ENCODE peak calls at places on chromosomes 11 and 22, in four cellular contexts. One of them, this sample, is unnamed.

GRCh38 chr11:64419818-64420485 is 61.0 kb downstream of the RPS6KA4 start:
- DNase-seq in colonic mucosa: no peak
- DNase-seq in lower lobe of right lung: no peak
- DNase-seq in foreskin fibroblast: peak; percentile 14
- DNase-seq in this sample: peak; percentile 13

GRCh38 chr11:503179-503981 is 3.7 kb downstream of the RNH1 start:
- DNase-seq in foreskin fibroblast: peak; percentile 82
- DNase-seq in lower lobe of right lung: peak; percentile 86
- DNase-seq in colonic mucosa: peak; percentile 47
- DNase-seq in this sample: no peak

GRCh38 chr11:37465221-37465620 is 867.2 kb upstream of the RAG2 start:
- DNase-seq in lower lobe of right lung: no peak
- DNase-seq in foreskin fibroblast: peak; percentile 2
- DNase-seq in colonic mucosa: no peak
- DNase-seq in this sample: no peak

GRCh38 chr11:32466279-32466915 is 31.1 kb upstream of the WT1 start:
- DNase-seq in colonic mucosa: no peak
- DNase-seq in foreskin fibroblast: no peak
- DNase-seq in lower lobe of right lung: no peak
- DNase-seq in this sample: no peak

GRCh38 chr22:49934891-49935557 is 16.6 kb downstream of the CRELD2 start:
- DNase-seq in foreskin fibroblast: peak; percentile 85
- DNase-seq in colonic mucosa: peak; percentile 90
- DNase-seq in lower lobe of right lung: peak; percentile 90
- DNase-seq in this sample: no peak

GRCh38 chr22:47847281-47847890 is 1084.9 kb downstream of the TBC1D22A start:
- DNase-seq in lower lobe of right lung: no peak
- DNase-seq in foreskin fibroblast: no peak
- DNase-seq in colonic mucosa: no peak
- DNase-seq in this sample: no peak

GRCh38 chr11:9893474-9893873 is 229.6 kb downstream of the SWAP70 start:
- DNase-seq in lower lobe of right lung: no peak
- DNase-seq in colonic mucosa: no peak
- DNase-seq in foreskin fibroblast: no peak
- DNase-seq in this sample: peak; percentile 34

GRCh38 chr11:72260574-72260973 is 16.6 kb upstream of the PHOX2A start:
- DNase-seq in foreskin fibroblast: no peak
- DNase-seq in colonic mucosa: no peak
- DNase-seq in lower lobe of right lung: no peak
- DNase-seq in this sample: no peak

GRCh38 chr11:43576834-43577521 is 103.6 kb upstream of the HSD17B12 start:
- DNase-seq in colonic mucosa: peak; percentile 57
- DNase-seq in foreskin fibroblast: peak; percentile 74
- DNase-seq in lower lobe of right lung: no peak
- DNase-seq in this sample: peak; percentile 15

GRCh38 chr11:35458846-35459245 is 39.5 kb upstream of the SLC1A2 start:
- DNase-seq in foreskin fibroblast: no peak
- DNase-seq in colonic mucosa: no peak
- DNase-seq in lower lobe of right lung: no peak
- DNase-seq in this sample: peak; percentile 35

GRCh38 chr11:110312670-110313069 is 16.3 kb upstream of the RDX start:
- DNase-seq in foreskin fibroblast: no peak
- DNase-seq in colonic mucosa: no peak
- DNase-seq in lower lobe of right lung: no peak
- DNase-seq in this sample: no peak

GRCh38 chr11:38274031-38274430 is 1676.0 kb upstream of the RAG2 start:
- DNase-seq in lower lobe of right lung: no peak
- DNase-seq in foreskin fibroblast: no peak
- DNase-seq in colonic mucosa: no peak
- DNase-seq in this sample: peak; percentile 76

GRCh38 chr11:100930185-100930778 is 199.3 kb downstream of the PGR start:
- DNase-seq in foreskin fibroblast: peak; percentile 77
- DNase-seq in lower lobe of right lung: no peak
- DNase-seq in colonic mucosa: no peak
- DNase-seq in this sample: peak; percentile 76

GRCh38 chr11:63873381-63873780 is 34.5 kb downstream of the MARK2 start:
- DNase-seq in foreskin fibroblast: no peak
- DNase-seq in lower lobe of right lung: no peak
- DNase-seq in colonic mucosa: no peak
- DNase-seq in this sample: no peak

GRCh38 chr11:96317576-96317975 is 25.4 kb downstream of the MAML2 start:
- DNase-seq in lower lobe of right lung: no peak
- DNase-seq in colonic mucosa: no peak
- DNase-seq in foreskin fibroblast: no peak
- DNase-seq in this sample: no peak

GRCh38 chr11:127521413-127521812 is 520.8 kb upstream of the KIRREL3 start:
- DNase-seq in lower lobe of right lung: no peak
- DNase-seq in foreskin fibroblast: peak; percentile 1
- DNase-seq in colonic mucosa: no peak
- DNase-seq in this sample: peak; percentile 11

GRCh38 chr22:19812910-19813309 is 41.8 kb downstream of the GNB1L start:
- DNase-seq in foreskin fibroblast: no peak
- DNase-seq in lower lobe of right lung: no peak
- DNase-seq in colonic mucosa: peak; percentile 11
- DNase-seq in this sample: no peak

GRCh38 chr11:126405906-126406305 is 50.4 kb downstream of the ST3GAL4 start:
- DNase-seq in colonic mucosa: peak; percentile 83
- DNase-seq in foreskin fibroblast: no peak
- DNase-seq in lower lobe of right lung: no peak
- DNase-seq in this sample: no peak

GRCh38 chr11:42593426-42593825 is 718.4 kb upstream of the API5 start:
- DNase-seq in colonic mucosa: no peak
- DNase-seq in lower lobe of right lung: no peak
- DNase-seq in foreskin fibroblast: no peak
- DNase-seq in this sample: no peak

GRCh38 chr11:629237-629583 is 2.2 kb upstream of the SCT start:
- DNase-seq in foreskin fibroblast: no peak
- DNase-seq in lower lobe of right lung: no peak
- DNase-seq in colonic mucosa: no peak
- DNase-seq in this sample: no peak

GRCh38 chr22:17264321-17265052 is 45.3 kb upstream of the ADA2 start:
- DNase-seq in colonic mucosa: no peak
- DNase-seq in lower lobe of right lung: no peak
- DNase-seq in foreskin fibroblast: peak; percentile 12
- DNase-seq in this sample: peak; percentile 27

GRCh38 chr22:25083414-25084166 is 116.1 kb upstream of the CRYBB3 start:
- DNase-seq in foreskin fibroblast: no peak
- DNase-seq in lower lobe of right lung: no peak
- DNase-seq in colonic mucosa: no peak
- DNase-seq in this sample: no peak

GRCh38 chr11:111604392-111605009 is 2.3 kb downstream of the SIK2 start:
- DNase-seq in foreskin fibroblast: peak; percentile 66
- DNase-seq in lower lobe of right lung: no peak
- DNase-seq in colonic mucosa: no peak
- DNase-seq in this sample: peak; percentile 42

GRCh38 chr11:6472934-6473333 is 807 bp downstream of the TRIM3 start:
- DNase-seq in lower lobe of right lung: no peak
- DNase-seq in colonic mucosa: no peak
- DNase-seq in foreskin fibroblast: no peak
- DNase-seq in this sample: no peak

GRCh38 chr11:44261800-44262591 is 47.9 kb downstream of the ALX4 start:
- DNase-seq in colonic mucosa: no peak
- DNase-seq in lower lobe of right lung: no peak
- DNase-seq in foreskin fibroblast: no peak
- DNase-seq in this sample: no peak

GRCh38 chr22:45496451-45496941 is 6.2 kb upstream of the FBLN1 start:
- DNase-seq in colonic mucosa: no peak
- DNase-seq in lower lobe of right lung: no peak
- DNase-seq in foreskin fibroblast: no peak
- DNase-seq in this sample: no peak

GRCh38 chr11:27201454-27202302 is 161.1 kb downstream of the BBOX1 start:
- DNase-seq in colonic mucosa: peak; percentile 97
- DNase-seq in lower lobe of right lung: peak; percentile 63
- DNase-seq in foreskin fibroblast: peak; percentile 87
- DNase-seq in this sample: no peak

GRCh38 chr11:2837096-2837601 is 48.4 kb downstream of the CDKN1C start:
- DNase-seq in lower lobe of right lung: peak; percentile 83
- DNase-seq in colonic mucosa: peak; percentile 74
- DNase-seq in foreskin fibroblast: peak; percentile 79
- DNase-seq in this sample: no peak

GRCh38 chr22:29600846-29601245 is 2.6 kb upstream of the NF2 start:
- DNase-seq in colonic mucosa: no peak
- DNase-seq in foreskin fibroblast: no peak
- DNase-seq in lower lobe of right lung: no peak
- DNase-seq in this sample: no peak

GRCh38 chr11:60919320-60919719 is 4.9 kb upstream of the TMEM132A start:
- DNase-seq in colonic mucosa: no peak
- DNase-seq in lower lobe of right lung: no peak
- DNase-seq in foreskin fibroblast: no peak
- DNase-seq in this sample: no peak

GRCh38 chr11:119696378-119697157 is 32.4 kb downstream of the NECTIN1 start:
- DNase-seq in foreskin fibroblast: no peak
- DNase-seq in colonic mucosa: peak; percentile 62
- DNase-seq in lower lobe of right lung: no peak
- DNase-seq in this sample: no peak

GRCh38 chr22:45442120-45442519 is 28.6 kb downstream of the RIBC2 start:
- DNase-seq in colonic mucosa: no peak
- DNase-seq in lower lobe of right lung: no peak
- DNase-seq in foreskin fibroblast: peak; percentile 31
- DNase-seq in this sample: no peak

GRCh38 chr11:63666874-63667273 is 4.3 kb downstream of the ATL3 start:
- DNase-seq in colonic mucosa: no peak
- DNase-seq in foreskin fibroblast: peak; percentile 84
- DNase-seq in lower lobe of right lung: no peak
- DNase-seq in this sample: no peak

GRCh38 chr22:19737846-19738663 is 14.7 kb downstream of the GP1BB start:
- DNase-seq in lower lobe of right lung: no peak
- DNase-seq in foreskin fibroblast: no peak
- DNase-seq in colonic mucosa: no peak
- DNase-seq in this sample: no peak

DNA sequence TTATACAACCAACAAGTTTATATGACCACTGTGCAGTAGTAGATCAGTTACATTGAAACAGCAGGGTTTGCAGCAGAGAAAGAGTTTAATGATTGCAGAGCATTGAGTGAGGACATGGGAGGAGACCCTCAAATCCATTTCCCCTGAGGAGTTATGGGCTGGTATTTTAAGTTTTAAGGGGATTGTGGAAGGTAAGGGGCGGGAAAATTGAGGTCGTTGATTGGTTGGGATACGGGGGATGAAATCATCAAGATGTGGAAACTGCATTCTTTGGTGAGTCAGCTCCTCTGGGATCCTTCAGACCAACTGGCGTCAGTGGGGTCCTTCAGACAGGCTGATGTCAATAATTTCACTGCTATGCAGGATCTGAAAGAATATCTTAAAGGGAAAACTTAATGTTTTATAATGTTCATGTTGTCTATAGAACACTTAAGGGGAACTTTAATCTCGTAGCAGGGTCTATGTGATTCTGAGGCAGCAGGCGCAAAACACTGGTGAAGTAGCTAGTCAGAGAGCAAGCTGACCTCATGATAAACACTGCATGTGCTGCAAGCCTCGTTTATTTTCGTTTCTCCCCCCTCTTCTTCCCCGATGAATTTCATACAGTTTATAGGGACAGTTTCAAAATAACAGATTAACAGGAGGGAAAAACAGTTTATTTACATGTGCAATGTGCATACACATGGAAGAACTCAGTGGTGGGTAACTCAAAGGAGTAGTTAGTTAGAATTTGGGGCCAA is 17.4 kb upstream of the BACE1-AS start:
- DNase-seq in colonic mucosa: no peak
- DNase-seq in lower lobe of right lung: no peak
- DNase-seq in foreskin fibroblast: peak; percentile 75
- DNase-seq in this sample: peak; percentile 22
- H3K4me3 ChIP-seq in colonic mucosa: no peak overlapping the region
- H3K4me3 ChIP-seq in lower lobe of right lung: no peak overlapping the region
- H3K4me3 ChIP-seq in foreskin fibroblast: no peak overlapping the region
- H3K4me3 ChIP-seq in this sample: no peak overlapping the region

DNA sequence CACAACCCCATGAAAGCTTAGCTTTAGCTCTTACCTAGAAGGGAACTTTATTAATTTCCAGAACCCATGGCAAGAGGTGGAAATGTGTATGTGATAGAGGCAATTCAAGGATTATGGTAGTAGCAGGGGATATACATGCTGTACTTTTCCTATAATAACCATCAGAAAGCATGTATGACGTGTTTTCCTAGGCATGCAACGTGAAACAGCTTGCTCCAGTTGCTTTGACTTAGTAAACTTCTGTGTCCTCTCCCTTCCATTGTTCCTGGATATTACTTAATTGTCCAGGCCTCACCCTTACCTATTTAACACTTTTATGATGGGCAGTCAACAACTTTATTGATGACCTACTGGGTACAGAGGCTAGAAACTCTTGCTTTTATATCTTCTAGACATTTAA is 13.7 kb upstream of the SLC37A2 start:
- DNase-seq in colonic mucosa: no peak
- DNase-seq in foreskin fibroblast: peak; percentile 19
- DNase-seq in lower lobe of right lung: no peak
- DNase-seq in this sample: no peak
- H3K4me3 ChIP-seq in colonic mucosa: no peak overlapping the region
- H3K4me3 ChIP-seq in foreskin fibroblast: no peak overlapping the region
- H3K4me3 ChIP-seq in lower lobe of right lung: no peak overlapping the region
- H3K4me3 ChIP-seq in this sample: no peak overlapping the region

DNA sequence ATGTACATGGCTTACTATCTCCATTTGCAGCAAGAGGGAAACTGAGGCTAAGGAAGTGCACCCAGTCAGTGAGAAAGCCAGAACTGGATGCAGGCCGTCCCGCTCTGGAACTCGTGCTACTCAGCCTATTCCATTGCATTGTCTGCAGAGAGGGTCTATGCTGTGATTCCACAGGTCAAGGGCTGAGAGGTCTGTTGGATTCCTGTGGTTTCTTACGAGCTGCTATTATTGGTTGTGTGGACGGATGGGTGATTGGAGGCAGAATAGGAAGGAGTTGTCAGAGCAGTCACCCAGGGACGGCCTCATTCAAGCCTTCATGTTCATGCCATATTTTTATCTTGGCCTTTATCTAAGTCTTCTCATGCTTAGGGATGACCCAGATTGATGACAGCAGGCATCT is 33.4 kb downstream of the SCGB1A1 start:
- DNase-seq in lower lobe of right lung: no peak
- DNase-seq in colonic mucosa: no peak
- DNase-seq in foreskin fibroblast: no peak
- DNase-seq in this sample: no peak
- H3K4me3 ChIP-seq in lower lobe of right lung: no peak overlapping the region
- H3K4me3 ChIP-seq in colonic mucosa: no peak overlapping the region
- H3K4me3 ChIP-seq in foreskin fibroblast: no peak overlapping the region
- H3K4me3 ChIP-seq in this sample: no peak overlapping the region

GRCh38 chr22:28001171-28001835 is 82.2 kb upstream of the PITPNB start:
- DNase-seq in foreskin fibroblast: no peak
- DNase-seq in colonic mucosa: no peak
- DNase-seq in lower lobe of right lung: peak; percentile 34
- DNase-seq in this sample: no peak
- H3K4me3 ChIP-seq in foreskin fibroblast: no peak overlapping the region
- H3K4me3 ChIP-seq in colonic mucosa: no peak overlapping the region
- H3K4me3 ChIP-seq in lower lobe of right lung: no peak overlapping the region
- H3K4me3 ChIP-seq in this sample: no peak overlapping the region

This sample was measured in astrocyte of the cerebellum.